ENCODE peak calls at places on chromosome 13, in ten cellular contexts. F is body of pancreas; L is stimulated activated CD4-positive, alpha-beta T cell treated with anti-CD3 and anti-CD28 coated beads, Interleukin-2, amount 100 ng/mL, for 4 hours; P is ELF-1; E is activated CD4-positive, alpha-beta memory T cell treated with anti-CD3 and anti-CD28 coated beads, Interleukin-2, amount 10 ng/mL, durations not matched to agents 7 days and 5 days; Q is NCI-H1092; C is brain microvascular endothelial cell; B is activated CD4-positive, alpha-beta T cell treated with anti-CD3 and anti-CD28 coated beads, Interleukin-2, amount 50 U/mL, for 24 hours; I is left ventricle myocardium inferior; T is GM20000. U is an unnamed sample.
A peak's percentile ranks its signal among the peaks of the same experiment; 100 is the strongest.

GRCh38 chr13:64675256-64675892 is 2554.8 kb downstream of the PCDH9 start:
- DNase-seq in B (no peak), Q (no peak), F (no peak), E (no peak), L (no peak), T (no peak), C (peak; percentile 71), P (no peak), I (no peak), U (no peak)

GRCh38 chr13:68551701-68552522 is 1321.8 kb upstream of the PCDH9 start:
- DNase-seq in C (no peak), L (no peak), T (no peak), E (no peak), F (no peak), B (no peak), I (no peak), P (no peak), Q (no peak), U (no peak)

GRCh38 chr13:75359266-75359665 is 122.7 kb downstream of the TBC1D4 start:
- DNase-seq in Q (no peak), E (no peak), L (no peak), B (no peak), I (no peak), F (no peak), P (peak; percentile 38), C (peak; percentile 82), T (no peak), U (no peak)

GRCh38 chr13:38758278-38758677 is 71.4 kb downstream of the FREM2 start:
- DNase-seq in C (no peak), F (no peak), T (no peak), Q (peak; percentile 27), B (no peak), P (peak; percentile 20), I (no peak), E (no peak), L (no peak), U (no peak)

GRCh38 chr13:39952244-39953233 is 297.1 kb downstream of the COG6 start:
- DNase-seq in Q (no peak), P (no peak), B (no peak), L (no peak), F (peak; percentile 7), E (no peak), I (no peak), C (peak; percentile 64), T (no peak), U (no peak)

GRCh38 chr13:30832845-30833332 is 73.2 kb upstream of the MEDAG start:
- DNase-seq in C (peak; percentile 59), P (peak; percentile 80), Q (peak; percentile 69), T (no peak), F (peak; percentile 94), B (peak; percentile 9), L (peak; percentile 16), E (peak; percentile 48), I (peak; percentile 29), U (no peak)

GRCh38 chr13:50244913-50245574 is 229.8 kb downstream of the KCNRG start:
- DNase-seq in I (no peak), E (peak; percentile 61), P (no peak), F (no peak), L (peak; percentile 28), Q (no peak), T (peak; percentile 32), B (no peak), C (peak; percentile 91), U (no peak)

GRCh38 chr13:114235697-114236096 is 1.0 kb downstream of the CDC16 start:
- DNase-seq in E (no peak), P (no peak), I (no peak), L (no peak), Q (no peak), B (no peak), T (no peak), F (no peak), C (no peak), U (no peak)

GRCh38 chr13:106533940-106534843 is 1.3 kb downstream of the EFNB2 start:
- DNase-seq in Q (no peak), B (no peak), C (peak; percentile 55), I (peak; percentile 28), P (peak; percentile 65), E (peak; percentile 20), L (no peak), T (peak; percentile 38), F (peak; percentile 40), U (no peak)

GRCh38 chr13:56351041-56351440 is 789.7 kb upstream of the PRR20A start:
- DNase-seq in F (no peak), B (no peak), P (peak; percentile 4), T (no peak), E (no peak), C (no peak), Q (no peak), I (no peak), L (no peak), U (no peak)

U was measured in activated naive CD8-positive, alpha-beta T cell treated with anti-CD3 and anti-CD28 coated beads, Interleukin-2, amount 50 U/mL, for 16 hours.